ENCODE peak calls at places on chromosomes 16 and 17, in eight cellular contexts. One of them, this sample, is unnamed.

GRCh38 chr17:49984283-49984682 is 10.7 kb downstream of the DLX3 start:
- DNase-seq in A549: no peak
- DNase-seq in cardiac fibroblast: no peak
- DNase-seq in AG04450: no peak
- DNase-seq in GM12878: no peak
- DNase-seq in BJ: no peak
- DNase-seq in tibial artery: no peak
- DNase-seq in heart left ventricle: no peak
- DNase-seq in this sample: no peak

GRCh38 chr17:82400830-82401229 is 17.3 kb upstream of the HEXD start:
- DNase-seq in A549: no peak
- DNase-seq in cardiac fibroblast: no peak
- DNase-seq in AG04450: no peak
- DNase-seq in GM12878: no peak
- DNase-seq in BJ: no peak
- DNase-seq in tibial artery: peak; percentile 48
- DNase-seq in heart left ventricle: peak; percentile 48
- DNase-seq in this sample: no peak

GRCh38 chr17:49742256-49742655 is 21.7 kb downstream of the FAM117A start:
- DNase-seq in A549: no peak
- DNase-seq in cardiac fibroblast: peak; percentile 42
- DNase-seq in AG04450: no peak
- DNase-seq in GM12878: no peak
- DNase-seq in BJ: no peak
- DNase-seq in tibial artery: no peak
- DNase-seq in heart left ventricle: no peak
- DNase-seq in this sample: no peak

GRCh38 chr17:68169840-68170239 is 78.0 kb upstream of the AMZ2 start:
- DNase-seq in A549: no peak
- DNase-seq in cardiac fibroblast: no peak
- DNase-seq in AG04450: no peak
- DNase-seq in GM12878: no peak
- DNase-seq in BJ: no peak
- DNase-seq in tibial artery: no peak
- DNase-seq in heart left ventricle: no peak
- DNase-seq in this sample: no peak

GRCh38 chr17:38922538-38923291 is 2.7 kb upstream of the LASP1NB start:
- DNase-seq in A549: no peak
- DNase-seq in cardiac fibroblast: peak; percentile 91
- DNase-seq in AG04450: no peak
- DNase-seq in GM12878: no peak
- DNase-seq in BJ: no peak
- DNase-seq in tibial artery: peak; percentile 85
- DNase-seq in heart left ventricle: peak; percentile 79
- DNase-seq in this sample: no peak

GRCh38 chr16:14172200-14172805 is 101.2 kb downstream of the MRTFB start:
- DNase-seq in A549: no peak
- DNase-seq in cardiac fibroblast: peak; percentile 72
- DNase-seq in AG04450: peak; percentile 71
- DNase-seq in GM12878: no peak
- DNase-seq in BJ: peak; percentile 74
- DNase-seq in tibial artery: no peak
- DNase-seq in heart left ventricle: no peak
- DNase-seq in this sample: no peak

GRCh38 chr17:78358538-78359215 is 1.2 kb downstream of the SOCS3 start:
- DNase-seq in A549: no peak
- DNase-seq in cardiac fibroblast: peak; percentile 70
- DNase-seq in AG04450: no peak
- DNase-seq in GM12878: no peak
- DNase-seq in BJ: no peak
- DNase-seq in tibial artery: no peak
- DNase-seq in heart left ventricle: no peak
- DNase-seq in this sample: no peak

GRCh38 chr16:57278494-57278893 is 6.0 kb downstream of the PLLP start:
- DNase-seq in A549: no peak
- DNase-seq in cardiac fibroblast: no peak
- DNase-seq in AG04450: no peak
- DNase-seq in GM12878: no peak
- DNase-seq in BJ: no peak
- DNase-seq in tibial artery: no peak
- DNase-seq in heart left ventricle: no peak
- DNase-seq in this sample: no peak

GRCh38 chr16:29963021-29963743 is 1.3 kb downstream of the TMEM219 start:
- DNase-seq in A549: no peak
- DNase-seq in cardiac fibroblast: no peak
- DNase-seq in AG04450: no peak
- DNase-seq in GM12878: no peak
- DNase-seq in BJ: no peak
- DNase-seq in tibial artery: no peak
- DNase-seq in heart left ventricle: no peak
- DNase-seq in this sample: no peak

GRCh38 chr16:47978491-47979490 is 177.0 kb downstream of the ABCC12 start:
- DNase-seq in A549: no peak
- DNase-seq in cardiac fibroblast: no peak
- DNase-seq in AG04450: no peak
- DNase-seq in GM12878: no peak
- DNase-seq in BJ: no peak
- DNase-seq in tibial artery: no peak
- DNase-seq in heart left ventricle: no peak
- DNase-seq in this sample: no peak

GRCh38 chr17:63848834-63849689 is 6.6 kb upstream of the SMARCD2 start:
- DNase-seq in A549: peak; percentile 99
- DNase-seq in cardiac fibroblast: peak; percentile 93
- DNase-seq in AG04450: peak; percentile 37
- DNase-seq in GM12878: peak; percentile 72
- DNase-seq in BJ: no peak
- DNase-seq in tibial artery: peak; percentile 90
- DNase-seq in heart left ventricle: peak; percentile 96
- DNase-seq in this sample: no peak
- H3K4me3 ChIP-seq in A549: peak overlapping the region; percentile 28
- H3K4me3 ChIP-seq in cardiac fibroblast: peak overlapping the region; percentile 15
- H3K4me3 ChIP-seq in AG04450: peak overlapping the region; percentile 43
- H3K4me3 ChIP-seq in GM12878: peak overlapping the region; percentile 12
- H3K4me3 ChIP-seq in BJ: peak overlapping the region; percentile 32
- H3K4me3 ChIP-seq in tibial artery: peak overlapping the region; percentile 35
- H3K4me3 ChIP-seq in heart left ventricle: peak overlapping the region; percentile 14
- H3K4me3 ChIP-seq in this sample: peak overlapping the region; percentile 42

GRCh38 chr17:21286066-21286770 is 1.7 kb downstream of the MAP2K3 start:
- DNase-seq in A549: peak; percentile 95
- DNase-seq in cardiac fibroblast: peak; percentile 99
- DNase-seq in AG04450: peak; percentile 96
- DNase-seq in GM12878: no peak
- DNase-seq in BJ: peak; percentile 91
- DNase-seq in tibial artery: peak; percentile 98
- DNase-seq in heart left ventricle: peak; percentile 96
- DNase-seq in this sample: peak; percentile 93

GRCh38 chr17:21288581-21289017 is 4.1 kb downstream of the MAP2K3 start:
- DNase-seq in A549: no peak
- DNase-seq in cardiac fibroblast: no peak
- DNase-seq in AG04450: no peak
- DNase-seq in GM12878: peak; percentile 32
- DNase-seq in BJ: no peak
- DNase-seq in tibial artery: no peak
- DNase-seq in heart left ventricle: no peak
- DNase-seq in this sample: no peak

GRCh38 chr17:21286771-21287702 is 2.5 kb downstream of the MAP2K3 start:
- DNase-seq in A549: no peak
- DNase-seq in cardiac fibroblast: no peak
- DNase-seq in AG04450: no peak
- DNase-seq in GM12878: no peak
- DNase-seq in BJ: no peak
- DNase-seq in tibial artery: no peak
- DNase-seq in heart left ventricle: no peak
- DNase-seq in this sample: no peak

GRCh38 chr17:21289175-21289901 is 4.8 kb downstream of the MAP2K3 start:
- DNase-seq in A549: no peak
- DNase-seq in cardiac fibroblast: no peak
- DNase-seq in AG04450: no peak
- DNase-seq in GM12878: no peak
- DNase-seq in BJ: no peak
- DNase-seq in tibial artery: no peak
- DNase-seq in heart left ventricle: no peak
- DNase-seq in this sample: no peak

DNA sequence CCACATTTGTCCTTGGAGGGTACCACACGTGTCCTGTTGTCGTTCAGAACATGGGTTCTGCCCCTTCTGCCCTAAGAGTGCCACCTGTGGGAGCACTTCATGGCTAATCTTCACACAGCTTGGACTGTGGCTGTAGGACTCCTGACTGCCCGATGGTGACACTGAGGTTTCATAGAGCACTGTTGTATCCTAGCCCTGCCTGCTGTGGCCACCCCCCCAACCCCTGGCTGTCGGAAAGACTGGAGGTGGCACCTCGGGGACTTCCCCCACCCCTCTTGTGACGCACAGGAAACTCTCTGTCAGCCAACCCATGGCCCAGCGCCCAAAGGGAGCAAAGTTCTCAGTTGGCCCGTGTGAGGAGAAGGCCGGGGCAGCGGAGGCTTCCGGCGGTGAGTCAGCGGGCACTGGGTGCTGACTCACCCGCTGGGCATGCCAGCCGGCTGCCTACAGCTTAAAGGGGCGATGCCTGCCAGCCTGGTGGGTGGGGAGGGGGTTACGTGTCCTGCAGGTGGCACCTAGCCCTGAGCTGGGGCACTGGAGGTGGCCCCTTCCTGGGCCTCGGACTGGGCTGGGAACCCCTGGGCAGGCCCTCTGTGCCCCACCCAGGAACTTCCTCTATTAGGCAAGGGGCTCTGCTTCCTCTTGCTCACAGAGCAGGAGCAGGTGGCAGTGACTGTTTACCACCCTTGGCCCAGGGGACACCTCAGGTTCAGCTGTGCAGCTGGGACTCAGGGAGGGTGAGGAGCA is 3.4 kb downstream of the MAP2K3 start:
- DNase-seq in A549: peak; percentile 91
- DNase-seq in cardiac fibroblast: peak; percentile 98
- DNase-seq in AG04450: peak; percentile 84
- DNase-seq in GM12878: peak; percentile 83
- DNase-seq in BJ: peak; percentile 76
- DNase-seq in tibial artery: peak; percentile 97
- DNase-seq in heart left ventricle: peak; percentile 98
- DNase-seq in this sample: peak; percentile 87
- TF ChIP-seq CTCF in A549: no peak
- TF ChIP-seq CTCF in cardiac fibroblast: no peak
- TF ChIP-seq CTCF in AG04450: no peak
- TF ChIP-seq CTCF in GM12878: no peak
- TF ChIP-seq CTCF in BJ: no peak
- TF ChIP-seq CTCF in tibial artery: no peak
- TF ChIP-seq CTCF in heart left ventricle: no peak
- TF ChIP-seq CTCF in this sample: no peak

DNA sequence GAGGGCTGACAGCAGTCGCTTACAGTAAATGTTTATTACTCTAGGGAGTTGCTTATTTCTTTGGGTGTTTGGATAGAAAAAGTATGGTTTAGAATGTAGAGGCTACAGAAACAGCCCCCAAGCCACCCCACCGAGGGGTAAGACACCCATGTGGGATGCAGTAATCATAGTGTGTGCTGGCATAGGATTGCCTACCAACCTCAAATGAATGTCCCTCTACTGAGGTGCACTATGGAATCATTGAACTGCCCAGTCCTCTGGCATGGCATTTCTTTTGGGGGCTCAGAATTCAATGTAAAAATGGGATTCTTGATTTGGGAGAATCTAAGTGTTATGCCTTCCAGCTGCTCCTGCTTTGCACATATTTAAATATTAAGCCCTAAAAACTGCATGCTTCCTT is 46.8 kb downstream of the ZNF267 start:
- DNase-seq in A549: no peak
- DNase-seq in cardiac fibroblast: no peak
- DNase-seq in AG04450: no peak
- DNase-seq in GM12878: no peak
- DNase-seq in BJ: no peak
- DNase-seq in tibial artery: no peak
- DNase-seq in heart left ventricle: no peak
- DNase-seq in this sample: no peak
- H3K4me3 ChIP-seq in A549: no peak overlapping the region
- H3K4me3 ChIP-seq in cardiac fibroblast: no peak overlapping the region
- H3K4me3 ChIP-seq in AG04450: no peak overlapping the region
- H3K4me3 ChIP-seq in GM12878: no peak overlapping the region
- H3K4me3 ChIP-seq in BJ: no peak overlapping the region
- H3K4me3 ChIP-seq in tibial artery: no peak overlapping the region
- H3K4me3 ChIP-seq in heart left ventricle: no peak overlapping the region
- H3K4me3 ChIP-seq in this sample: no peak overlapping the region

GRCh38 chr16:52548261-52549010 is 1.5 kb upstream of the TOX3 start:
- DNase-seq in A549: no peak
- DNase-seq in cardiac fibroblast: no peak
- DNase-seq in AG04450: no peak
- DNase-seq in GM12878: no peak
- DNase-seq in BJ: no peak
- DNase-seq in tibial artery: no peak
- DNase-seq in heart left ventricle: no peak
- DNase-seq in this sample: no peak

GRCh38 chr16:52546291-52546941 is 527 bp downstream of the TOX3 start:
- DNase-seq in A549: no peak
- DNase-seq in cardiac fibroblast: no peak
- DNase-seq in AG04450: no peak
- DNase-seq in GM12878: no peak
- DNase-seq in BJ: no peak
- DNase-seq in tibial artery: no peak
- DNase-seq in heart left ventricle: no peak
- DNase-seq in this sample: no peak

GRCh38 chr16:52547834-52548215 is 882 bp upstream of the TOX3 start:
- DNase-seq in A549: no peak
- DNase-seq in cardiac fibroblast: no peak
- DNase-seq in AG04450: no peak
- DNase-seq in GM12878: no peak
- DNase-seq in BJ: no peak
- DNase-seq in tibial artery: no peak
- DNase-seq in heart left ventricle: no peak
- DNase-seq in this sample: no peak

GRCh38 chr16:52547001-52547833 is at the start of gene TOX3:
- DNase-seq in A549: no peak
- DNase-seq in cardiac fibroblast: no peak
- DNase-seq in AG04450: no peak
- DNase-seq in GM12878: no peak
- DNase-seq in BJ: no peak
- DNase-seq in tibial artery: no peak
- DNase-seq in heart left ventricle: no peak
- DNase-seq in this sample: no peak

DNA sequence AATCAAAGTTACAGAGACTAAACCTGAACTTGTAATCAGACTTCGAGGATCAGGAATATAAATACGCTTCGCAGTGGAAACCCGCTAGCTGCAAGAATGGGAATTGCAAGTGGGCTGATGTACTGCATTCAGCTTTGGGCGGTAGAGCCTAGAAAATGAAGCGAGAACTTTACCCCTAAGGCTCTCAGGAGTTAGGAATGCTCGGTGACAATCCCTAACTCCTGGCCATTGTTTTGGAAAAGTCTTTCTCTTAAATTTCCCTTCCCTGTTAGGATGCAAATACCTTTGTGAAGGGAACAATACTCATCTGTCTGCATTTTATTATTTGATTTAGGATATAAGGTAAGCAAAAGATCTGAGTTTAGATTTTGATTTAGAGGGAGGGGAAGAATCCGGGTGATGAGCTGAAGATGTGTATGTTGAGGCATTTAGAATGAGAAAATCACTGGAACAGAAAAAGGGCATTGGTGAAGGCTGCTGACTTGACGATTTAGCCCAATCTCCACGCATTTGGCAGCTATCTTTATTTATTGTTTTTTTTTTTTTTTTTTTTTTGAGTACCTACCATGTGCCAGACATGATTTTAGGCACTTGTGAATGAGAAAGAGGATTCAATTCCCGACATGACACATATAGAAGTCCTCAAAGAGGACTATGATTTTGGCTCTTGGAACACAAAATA is 2.2 kb upstream of the TOX3 start:
- DNase-seq in A549: no peak
- DNase-seq in cardiac fibroblast: no peak
- DNase-seq in AG04450: no peak
- DNase-seq in GM12878: no peak
- DNase-seq in BJ: no peak
- DNase-seq in tibial artery: no peak
- DNase-seq in heart left ventricle: no peak
- DNase-seq in this sample: no peak
- TF ChIP-seq CTCF in A549: no peak
- TF ChIP-seq CTCF in cardiac fibroblast: peak; percentile 50
- TF ChIP-seq CTCF in AG04450: peak; percentile 8
- TF ChIP-seq CTCF in GM12878: no peak
- TF ChIP-seq CTCF in BJ: no peak
- TF ChIP-seq CTCF in tibial artery: no peak
- TF ChIP-seq CTCF in heart left ventricle: no peak
- TF ChIP-seq CTCF in this sample: peak; percentile 69